ENCODE peak calls at places on chromosome 21, in four cellular contexts. E is SK-N-SH, Q is HepG2, J is K562. S is an unnamed sample. For H3K36me3, the result is how much of the 10 kb centered on the place peaks cover.

GRCh38 chr21:44932366-44933181 is 7.3 kb upstream of the SLX9 start:
- DNase-seq in E (peak), Q (no peak), J (peak), S (no peak)

GRCh38 chr21:36647279-36648093 is 51.4 kb upstream of the SIM2 start:
- DNase-seq in E (no peak), Q (peak), J (no peak), S (peak)

GRCh38 chr21:44592446-44593365 is at the start of gene KRTAP10-6:
- DNase-seq in E (no peak), Q (no peak), J (no peak), S (no peak)

GRCh38 chr21:43908167-43908566 is 43.1 kb downstream of the AGPAT3 start:
- DNase-seq in E (no peak), Q (no peak), J (no peak), S (no peak)

GRCh38 chr21:44699502-44700001 is 2.6 kb downstream of the KRTAP10-12 start:
- DNase-seq in E (peak), Q (no peak), J (peak), S (no peak)

GRCh38 chr21:24197132-24197643 is 1410.1 kb downstream of the MRPL39 start:
- DNase-seq in E (no peak), Q (no peak), J (no peak), S (no peak)

GRCh38 chr21:32083175-32083574 is 195.7 kb downstream of the MIS18A start:
- DNase-seq in E (peak), Q (no peak), J (no peak), S (peak)

GRCh38 chr21:43269981-43270670 is 101.3 kb downstream of the CRYAA start:
- DNase-seq in E (no peak), Q (no peak), J (no peak), S (no peak)

GRCh38 chr21:31993826-31994791 is 121.3 kb downstream of the HUNK start:
- DNase-seq in E (no peak), Q (no peak), J (no peak), S (peak)

GRCh38 chr21:44502559-44502958 is 37.4 kb downstream of the KRTAP10-1 start:
- DNase-seq in E (no peak), Q (no peak), J (no peak), S (no peak)

GRCh38 chr21:44903054-44903685 is 17.5 kb downstream of the ITGB2 start:
- DNase-seq in E (no peak), Q (no peak), J (no peak), S (no peak)

GRCh38 chr21:41564871-41565281 is 56.9 kb upstream of the TMPRSS2 start:
- DNase-seq in E (no peak), Q (peak), J (no peak), S (no peak)
- TF ChIP-seq RFX5 in E (no peak), Q (no peak), J (no peak), S (no peak)

DNA sequence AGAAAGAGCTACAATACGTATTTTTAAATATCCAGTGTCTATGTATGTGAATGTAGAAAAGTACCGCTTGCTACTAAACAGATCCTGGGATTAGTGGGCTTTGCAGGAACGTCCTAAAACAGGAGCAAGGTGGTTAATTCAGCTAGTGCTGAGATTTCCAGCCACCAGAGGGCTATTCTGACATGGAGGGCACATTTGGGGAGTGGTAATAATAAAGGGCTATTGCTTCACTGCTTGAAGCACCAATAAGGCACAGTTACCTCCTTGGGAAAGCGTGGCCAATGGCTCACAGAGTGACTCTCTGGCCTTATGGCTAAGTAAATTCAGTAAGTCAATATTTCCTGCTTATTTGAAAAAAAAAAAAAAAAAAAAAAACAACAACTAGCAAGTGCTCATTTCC is 152.4 kb downstream of the GABPA start:
- DNase-seq in E (no peak), Q (no peak), J (no peak), S (no peak)
- H3K36me3 ChIP-seq in E (under half), Q (under half), J (under half), S (under half)

DNA sequence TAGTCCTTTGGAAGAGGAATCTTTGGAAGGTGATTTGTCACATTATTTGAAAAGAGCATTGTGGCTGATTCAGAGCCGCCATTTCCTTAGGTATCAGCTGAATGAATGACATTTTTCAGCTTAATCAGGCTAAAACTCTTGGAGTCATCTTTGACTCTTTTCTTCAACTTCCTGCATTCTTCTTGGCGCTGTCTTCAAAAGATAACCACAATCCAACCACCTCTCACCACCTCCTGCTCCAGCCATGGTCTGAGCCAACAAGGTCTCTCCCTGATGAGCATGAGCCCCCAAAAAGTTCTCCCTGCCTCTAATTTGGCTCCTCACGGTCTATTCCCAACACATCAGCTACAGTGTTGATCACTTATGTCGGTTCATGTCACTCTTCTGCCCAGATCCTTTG is 297.6 kb upstream of the RUNX1 start:
- DNase-seq in E (no peak), Q (no peak), J (no peak), S (no peak)
- TF ChIP-seq RFX5 in E (no peak), Q (no peak), J (no peak), S (no peak)

DNA sequence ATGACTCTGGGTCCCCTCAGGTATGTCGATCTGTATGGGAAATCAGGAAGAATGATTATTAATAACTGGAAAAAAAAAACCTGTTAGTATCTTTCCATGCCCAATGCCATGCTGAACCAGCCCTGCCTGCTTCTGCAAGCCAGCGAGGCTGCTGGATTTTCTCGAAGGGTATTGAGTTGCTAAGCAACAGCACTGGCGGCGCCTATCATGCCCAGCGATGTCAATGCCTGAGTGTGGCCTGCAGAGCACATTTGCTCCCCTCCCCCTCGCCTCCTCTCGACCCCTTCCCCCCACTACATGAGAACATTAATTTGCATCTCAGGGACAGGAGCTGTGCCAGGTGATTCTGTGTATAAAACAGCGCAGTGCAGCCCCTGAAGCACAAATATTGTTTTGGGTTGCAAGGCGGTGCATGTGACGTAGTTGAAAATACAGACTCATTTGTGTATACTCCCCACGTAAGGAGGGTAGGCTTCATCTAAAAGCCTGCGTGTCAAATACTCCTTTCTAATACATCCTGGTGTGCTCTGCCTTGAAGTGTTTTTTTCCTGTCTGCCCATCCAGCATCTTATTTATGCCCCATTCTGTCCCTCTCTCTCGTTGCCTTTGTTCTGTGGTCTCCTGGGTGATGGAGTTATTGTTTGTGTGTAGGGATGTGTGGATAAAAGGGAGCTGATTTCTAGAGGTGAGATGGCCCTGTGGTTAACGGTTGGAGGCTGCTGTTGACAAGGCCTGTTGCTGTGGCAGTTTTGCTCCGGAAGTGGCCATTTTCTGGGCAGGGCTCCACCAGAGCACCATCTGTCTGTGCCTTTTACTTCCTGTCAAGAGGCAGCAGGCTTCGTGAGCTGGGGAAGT is 32.7 kb upstream of the ATP5PO start:
- DNase-seq in E (peak), Q (no peak), J (peak), S (peak)
- H3K36me3 ChIP-seq in E (under half), Q (under half), J (under half), S (under half)

GRCh38 chr21:29205988-29206387 is 75.5 kb downstream of the MAP3K7CL start:
- DNase-seq in E (no peak), Q (no peak), J (no peak), S (no peak)

GRCh38 chr21:29208666-29209059 is 78.2 kb downstream of the MAP3K7CL start:
- DNase-seq in E (no peak), Q (no peak), J (no peak), S (peak)

GRCh38 chr21:29206445-29206844 is 76.0 kb downstream of the MAP3K7CL start:
- DNase-seq in E (no peak), Q (no peak), J (no peak), S (no peak)

GRCh38 chr21:29209696-29210095 is 79.3 kb downstream of the MAP3K7CL start:
- DNase-seq in E (no peak), Q (no peak), J (no peak), S (peak)

DNA sequence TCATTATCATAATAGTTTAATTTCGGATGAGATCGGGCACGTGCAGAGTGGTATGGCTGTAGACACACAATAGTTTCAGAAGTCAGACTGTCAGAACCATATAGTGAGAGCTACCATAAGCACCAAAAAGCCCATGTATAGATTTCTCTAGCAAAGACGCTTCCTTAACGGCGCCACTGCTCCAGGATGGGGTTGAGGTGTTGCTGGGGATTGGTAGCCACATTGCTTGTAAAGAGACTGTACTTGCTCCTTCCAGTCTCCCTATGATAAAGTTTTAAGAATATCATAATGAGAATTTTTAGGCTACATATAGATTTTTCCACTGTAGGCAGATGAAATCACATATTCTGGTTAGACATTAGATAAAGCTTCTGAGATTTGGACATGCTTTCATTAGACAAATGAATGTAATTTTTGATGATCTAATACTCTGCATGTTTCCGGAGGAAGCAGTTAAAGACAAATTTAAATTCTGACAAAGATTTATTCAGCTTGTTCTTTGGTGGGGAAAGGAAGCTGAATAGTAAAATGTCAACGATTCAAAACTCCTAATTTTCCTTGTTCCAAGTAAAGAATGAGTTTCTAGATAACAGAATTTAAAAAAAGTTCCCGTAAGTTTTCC is 77.7 kb downstream of the MAP3K7CL start:
- DNase-seq in E (no peak), Q (no peak), J (no peak), S (no peak)
- TF ChIP-seq RFX5 in E (no peak), Q (no peak), J (no peak), S (no peak)